ENCODE peak calls at places on chromosomes 16 and 17, in seven cellular contexts. B is HCT116, E is GM12878, G is SK-N-SH, Q is HepG2, Y is K562, H is H1. N is an unnamed sample.

GRCh38 chr17:82947051-82947991 is 107.5 kb upstream of the ZNF750 start:
- DNase-seq in Q (no peak), E (no peak), B (no peak), Y (no peak), G (no peak), H (no peak), N (no peak)

GRCh38 chr17:8888704-8889302 is 21.3 kb upstream of the PIK3R6 start:
- DNase-seq in G (no peak), B (no peak), E (no peak), H (no peak), Y (no peak), Q (no peak), N (no peak)

GRCh38 chr16:27238016-27238587 is 30.5 kb downstream of the NSMCE1 start:
- DNase-seq in B (no peak), Q (no peak), Y (peak; percentile 25), H (no peak), G (no peak), E (no peak), N (no peak)

GRCh38 chr17:70050192-70050591 is 24.8 kb upstream of the KCNJ16 start:
- DNase-seq in Q (no peak), H (no peak), B (no peak), G (no peak), E (no peak), Y (no peak), N (no peak)

GRCh38 chr17:63635313-63635712 is 13.1 kb downstream of the MAP3K3 start:
- DNase-seq in B (no peak), Q (no peak), G (no peak), E (no peak), Y (no peak), H (no peak), N (no peak)

GRCh38 chr16:46929378-46930332 is 43.8 kb downstream of the DNAJA2 start:
- DNase-seq in H (peak; percentile 53), G (peak; percentile 92), E (no peak), B (peak; percentile 18), Y (peak; percentile 91), Q (peak; percentile 60), N (peak; percentile 51)

GRCh38 chr17:47693667-47694017 is 319 bp upstream of the TBKBP1 start:
- DNase-seq in B (no peak), Y (no peak), G (no peak), Q (no peak), E (no peak), H (no peak), N (no peak)

GRCh38 chr17:46819906-46820351 is 1.4 kb upstream of the WNT3 start:
- DNase-seq in B (no peak), G (no peak), Y (no peak), E (no peak), H (no peak), Q (no peak), N (no peak)

GRCh38 chr16:87713469-87714229 is 52.1 kb downstream of the KLHDC4 start:
- DNase-seq in G (no peak), H (no peak), Y (no peak), E (no peak), Q (no peak), B (no peak), N (no peak)

GRCh38 chr16:73054732-73055481 is 7.0 kb upstream of the ZFHX3 start:
- DNase-seq in H (no peak), B (no peak), Y (no peak), E (no peak), Q (peak; percentile 73), G (peak; percentile 45), N (peak; percentile 72)

GRCh38 chr16:73056911-73057310 is 9.0 kb upstream of the ZFHX3 start:
- DNase-seq in Y (no peak), G (no peak), B (no peak), E (no peak), H (no peak), Q (no peak), N (no peak)

GRCh38 chr16:73057369-73058210 is 9.7 kb upstream of the ZFHX3 start:
- DNase-seq in E (no peak), H (no peak), Q (no peak), Y (peak; percentile 43), B (no peak), G (peak; percentile 76), N (peak; percentile 43)

GRCh38 chr16:73058221-73058615 is 10.3 kb upstream of the ZFHX3 start:
- DNase-seq in H (no peak), Y (peak; percentile 35), B (no peak), E (no peak), G (peak; percentile 72), Q (no peak), N (no peak)

DNA sequence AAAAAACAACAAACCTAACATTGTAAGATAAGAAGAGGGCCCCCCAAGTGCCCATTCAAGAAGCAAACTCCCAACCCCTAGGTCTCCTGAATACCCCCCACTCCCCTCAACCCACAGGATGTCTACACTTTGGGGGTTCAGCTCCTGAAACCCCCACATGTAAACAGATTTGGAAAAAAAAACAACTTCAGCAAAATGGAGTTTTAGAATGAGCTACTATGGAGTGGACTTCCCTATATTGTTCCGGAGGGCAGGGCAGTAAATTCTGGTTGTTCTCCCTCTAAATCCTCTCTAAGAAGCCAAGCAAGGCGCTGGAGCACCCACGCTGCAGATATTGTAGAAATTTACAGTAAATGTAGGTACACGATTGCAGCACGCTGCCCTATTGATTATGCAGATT is 8.5 kb upstream of the ZFHX3 start:
- DNase-seq in E (no peak), Y (no peak), G (no peak), B (no peak), Q (no peak), H (no peak), N (no peak)
- TF ChIP-seq JUND in E (no peak), Y (no peak), G (no peak), B (no peak), Q (no peak), H (no peak), N (no peak)

DNA sequence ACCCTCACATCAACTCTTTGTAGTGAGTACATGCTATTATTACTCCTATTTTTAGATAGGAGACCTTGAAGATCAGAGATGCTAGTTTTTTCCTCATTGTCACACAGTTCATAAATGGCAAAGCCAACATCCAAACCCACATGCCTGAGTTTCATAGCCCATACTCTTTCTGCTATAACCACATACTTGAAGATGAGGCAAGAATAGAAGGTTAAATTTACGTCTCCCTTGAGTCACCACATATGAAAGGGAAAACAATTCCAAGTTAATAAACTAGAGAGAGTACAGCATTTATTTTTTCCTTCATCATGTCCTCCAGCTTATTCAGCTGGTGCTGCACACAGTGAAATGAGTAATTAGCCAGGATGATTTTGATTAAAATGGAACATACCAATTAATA is 23.7 kb downstream of the NUDT7 start:
- DNase-seq in Q (no peak), Y (no peak), H (no peak), G (no peak), B (no peak), E (no peak), N (no peak)
- TF ChIP-seq JUND in Q (no peak), Y (no peak), H (no peak), G (no peak), B (no peak), E (no peak), N (no peak)

GRCh38 chr17:75814900-75815373 is 29.3 kb downstream of the UNC13D start:
- DNase-seq in H (no peak), Q (no peak), E (no peak), G (peak; percentile 47), B (no peak), Y (no peak), N (no peak)
- TF ChIP-seq JUND in H (no peak), Q (no peak), E (no peak), G (no peak), B (no peak), Y (no peak), N (no peak)

GRCh38 chr17:64641499-64641898 is 20.6 kb downstream of the SMURF2 start:
- DNase-seq in Y (peak; percentile 40), E (no peak), Q (no peak), B (no peak), H (no peak), G (peak; percentile 75), N (no peak)
- TF ChIP-seq JUND in Y (no peak), E (no peak), Q (no peak), B (no peak), H (no peak), G (no peak), N (no peak)

GRCh38 chr17:31392856-31393748 is 1.6 kb downstream of the RAB11FIP4 start:
- DNase-seq in E (no peak), B (no peak), G (no peak), H (no peak), Y (no peak), Q (no peak), N (peak; percentile 30)

GRCh38 chr17:31391496-31391949 is at the start of gene RAB11FIP4:
- DNase-seq in B (no peak), Y (peak; percentile 66), E (no peak), G (peak; percentile 91), H (no peak), Q (no peak), N (no peak)

GRCh38 chr17:31393749-31394146 is 2.3 kb downstream of the RAB11FIP4 start:
- DNase-seq in H (no peak), B (no peak), Q (no peak), G (no peak), E (no peak), Y (no peak), N (no peak)

GRCh38 chr17:31390748-31391495 is 553 bp upstream of the RAB11FIP4 start:
- DNase-seq in Q (no peak), E (no peak), Y (no peak), H (no peak), B (no peak), G (no peak), N (no peak)

GRCh38 chr17:31392002-31392855 is 754 bp downstream of the RAB11FIP4 start:
- DNase-seq in B (no peak), Y (no peak), H (no peak), E (no peak), G (peak; percentile 79), Q (no peak), N (no peak)
- TF ChIP-seq JUND in B (no peak), Y (no peak), H (no peak), E (no peak), G (no peak), Q (no peak), N (no peak)

GRCh38 chr17:539048-539447 is 175.6 kb downstream of the VPS53 start:
- DNase-seq in E (no peak), H (no peak), Y (no peak), G (no peak), Q (no peak), B (no peak), N (no peak)

GRCh38 chr17:538096-538973 is 176.3 kb downstream of the VPS53 start:
- DNase-seq in Y (no peak), B (no peak), G (no peak), H (no peak), Q (no peak), E (no peak), N (no peak)

GRCh38 chr17:535165-535564 is 179.5 kb downstream of the VPS53 start:
- DNase-seq in H (no peak), Q (no peak), E (no peak), Y (no peak), G (no peak), B (no peak), N (no peak)

GRCh38 chr17:539766-540165 is 174.9 kb downstream of the VPS53 start:
- DNase-seq in Q (no peak), E (no peak), H (no peak), G (no peak), B (no peak), Y (no peak), N (no peak)

DNA sequence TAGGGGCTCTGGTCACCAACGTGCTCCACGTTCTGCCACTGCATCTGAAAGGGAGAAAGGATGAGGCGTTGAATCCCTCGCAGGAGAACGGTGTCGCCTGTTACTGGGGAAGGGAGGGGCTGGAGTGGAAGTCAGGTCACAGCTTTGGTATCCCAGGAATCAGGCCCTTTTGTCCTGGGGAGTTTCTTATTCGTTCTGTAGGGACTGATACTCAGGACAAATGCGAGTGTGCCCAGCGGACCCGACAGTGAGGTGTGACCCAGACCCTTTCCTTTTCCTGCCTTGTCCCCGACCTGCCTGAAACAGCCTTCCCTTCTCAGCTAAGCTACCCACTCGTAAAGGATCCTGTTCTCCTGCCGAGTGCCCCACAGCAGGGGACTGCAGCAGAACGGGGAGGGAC is 177.5 kb downstream of the VPS53 start:
- DNase-seq in B (no peak), E (no peak), H (peak; percentile 46), G (no peak), Q (no peak), Y (no peak), N (no peak)
- TF ChIP-seq JUND in B (no peak), E (no peak), H (no peak), G (no peak), Q (no peak), Y (no peak), N (no peak)